ENCODE peak calls at places on chromosomes 12 and 14, in five cellular contexts. One of them, this sample, is unnamed.

GRCh38 chr14:90034156-90034555 is 27.6 kb upstream of the KCNK13 start:
- DNase-seq in osteocyte: no peak
- DNase-seq in thoracic aorta: no peak
- DNase-seq in HepG2: no peak
- DNase-seq in osteoblast: no peak
- DNase-seq in this sample: no peak

GRCh38 chr12:100504820-100505219 is 31.2 kb downstream of the NR1H4 start:
- DNase-seq in osteocyte: no peak
- DNase-seq in osteoblast: no peak
- DNase-seq in thoracic aorta: no peak
- DNase-seq in HepG2: no peak
- DNase-seq in this sample: no peak

GRCh38 chr12:123150804-123151678 is at the start of gene PITPNM2:
- DNase-seq in thoracic aorta: no peak
- DNase-seq in osteoblast: peak
- DNase-seq in osteocyte: peak
- DNase-seq in HepG2: no peak
- DNase-seq in this sample: peak

GRCh38 chr12:38911611-38912010 is 6.2 kb upstream of the CPNE8 start:
- DNase-seq in osteocyte: no peak
- DNase-seq in thoracic aorta: no peak
- DNase-seq in HepG2: no peak
- DNase-seq in osteoblast: no peak
- DNase-seq in this sample: peak

GRCh38 chr14:68111733-68112270 is 292.2 kb downstream of the RAD51B start:
- DNase-seq in HepG2: no peak
- DNase-seq in osteoblast: no peak
- DNase-seq in thoracic aorta: no peak
- DNase-seq in osteocyte: no peak
- DNase-seq in this sample: no peak

GRCh38 chr12:128459067-128459466 is 192.1 kb downstream of the TMEM132C start:
- DNase-seq in HepG2: no peak
- DNase-seq in thoracic aorta: no peak
- DNase-seq in osteoblast: no peak
- DNase-seq in osteocyte: no peak
- DNase-seq in this sample: no peak

GRCh38 chr12:4270670-4271432 is 2.7 kb upstream of the CCND2 start:
- DNase-seq in osteoblast: no peak
- DNase-seq in HepG2: no peak
- DNase-seq in thoracic aorta: no peak
- DNase-seq in osteocyte: peak
- DNase-seq in this sample: peak

GRCh38 chr14:51610766-51611165 is 40.9 kb upstream of the FRMD6 start:
- DNase-seq in thoracic aorta: no peak
- DNase-seq in osteocyte: no peak
- DNase-seq in HepG2: no peak
- DNase-seq in osteoblast: no peak
- DNase-seq in this sample: no peak

GRCh38 chr14:94671870-94672444 is 59.8 kb downstream of the SERPINA3 start:
- DNase-seq in osteoblast: no peak
- DNase-seq in osteocyte: peak
- DNase-seq in HepG2: peak
- DNase-seq in thoracic aorta: no peak
- DNase-seq in this sample: no peak

GRCh38 chr14:34250959-34251358 is 211.1 kb downstream of the SPTSSA start:
- DNase-seq in osteocyte: no peak
- DNase-seq in osteoblast: no peak
- DNase-seq in HepG2: no peak
- DNase-seq in thoracic aorta: no peak
- DNase-seq in this sample: no peak

GRCh38 chr12:102120886-102121285 is 903 bp downstream of the PARPBP start:
- DNase-seq in osteoblast: peak
- DNase-seq in thoracic aorta: no peak
- DNase-seq in HepG2: peak
- DNase-seq in osteocyte: no peak
- DNase-seq in this sample: peak

GRCh38 chr14:38208825-38209562 is 1.3 kb downstream of the SSTR1 start:
- DNase-seq in osteoblast: peak
- DNase-seq in HepG2: peak
- DNase-seq in osteocyte: no peak
- DNase-seq in thoracic aorta: no peak
- DNase-seq in this sample: no peak

GRCh38 chr12:32171211-32171610 is 64.6 kb downstream of the BICD1 start:
- DNase-seq in thoracic aorta: no peak
- DNase-seq in HepG2: no peak
- DNase-seq in osteoblast: no peak
- DNase-seq in osteocyte: no peak
- DNase-seq in this sample: no peak

GRCh38 chr12:210277-211141 is 3.4 kb downstream of the SLC6A12 start:
- DNase-seq in HepG2: peak
- DNase-seq in osteocyte: no peak
- DNase-seq in thoracic aorta: no peak
- DNase-seq in osteoblast: no peak
- DNase-seq in this sample: no peak

GRCh38 chr12:128190614-128191013 is 76.4 kb upstream of the TMEM132C start:
- DNase-seq in HepG2: no peak
- DNase-seq in osteoblast: no peak
- DNase-seq in thoracic aorta: no peak
- DNase-seq in osteocyte: no peak
- DNase-seq in this sample: no peak

GRCh38 chr12:13162904-13163303 is 33.6 kb upstream of the EMP1 start:
- DNase-seq in osteocyte: no peak
- DNase-seq in osteoblast: no peak
- DNase-seq in thoracic aorta: no peak
- DNase-seq in HepG2: no peak
- DNase-seq in this sample: no peak

GRCh38 chr12:13164859-13165577 is 31.5 kb upstream of the EMP1 start:
- DNase-seq in HepG2: no peak
- DNase-seq in thoracic aorta: no peak
- DNase-seq in osteoblast: no peak
- DNase-seq in osteocyte: no peak
- DNase-seq in this sample: no peak

GRCh38 chr12:13164271-13164670 is 32.3 kb upstream of the EMP1 start:
- DNase-seq in osteoblast: no peak
- DNase-seq in HepG2: no peak
- DNase-seq in osteocyte: no peak
- DNase-seq in thoracic aorta: no peak
- DNase-seq in this sample: no peak

GRCh38 chr12:13163868-13164267 is 32.7 kb upstream of the EMP1 start:
- DNase-seq in thoracic aorta: no peak
- DNase-seq in HepG2: no peak
- DNase-seq in osteoblast: no peak
- DNase-seq in osteocyte: no peak
- DNase-seq in this sample: no peak

GRCh38 chr12:13161172-13161571 is 35.4 kb upstream of the EMP1 start:
- DNase-seq in HepG2: no peak
- DNase-seq in thoracic aorta: no peak
- DNase-seq in osteocyte: no peak
- DNase-seq in osteoblast: no peak
- DNase-seq in this sample: no peak
- TF ChIP-seq CTCF in HepG2: no peak
- TF ChIP-seq CTCF in thoracic aorta: no peak
- TF ChIP-seq CTCF in osteocyte: peak
- TF ChIP-seq CTCF in osteoblast: peak
- TF ChIP-seq CTCF in this sample: no peak

GRCh38 chr12:132341318-132342050 is 12.1 kb upstream of the GALNT9 start:
- DNase-seq in HepG2: no peak
- DNase-seq in osteocyte: no peak
- DNase-seq in osteoblast: no peak
- DNase-seq in thoracic aorta: no peak
- DNase-seq in this sample: no peak

GRCh38 chr12:132342828-132343227 is 13.4 kb upstream of the GALNT9 start:
- DNase-seq in osteocyte: no peak
- DNase-seq in osteoblast: no peak
- DNase-seq in thoracic aorta: no peak
- DNase-seq in HepG2: no peak
- DNase-seq in this sample: no peak

GRCh38 chr12:132344181-132344580 is 14.8 kb upstream of the GALNT9 start:
- DNase-seq in osteoblast: no peak
- DNase-seq in osteocyte: no peak
- DNase-seq in HepG2: no peak
- DNase-seq in thoracic aorta: no peak
- DNase-seq in this sample: no peak

GRCh38 chr12:132343294-132343972 is 14.0 kb upstream of the GALNT9 start:
- DNase-seq in HepG2: no peak
- DNase-seq in osteoblast: no peak
- DNase-seq in thoracic aorta: no peak
- DNase-seq in osteocyte: no peak
- DNase-seq in this sample: no peak

DNA sequence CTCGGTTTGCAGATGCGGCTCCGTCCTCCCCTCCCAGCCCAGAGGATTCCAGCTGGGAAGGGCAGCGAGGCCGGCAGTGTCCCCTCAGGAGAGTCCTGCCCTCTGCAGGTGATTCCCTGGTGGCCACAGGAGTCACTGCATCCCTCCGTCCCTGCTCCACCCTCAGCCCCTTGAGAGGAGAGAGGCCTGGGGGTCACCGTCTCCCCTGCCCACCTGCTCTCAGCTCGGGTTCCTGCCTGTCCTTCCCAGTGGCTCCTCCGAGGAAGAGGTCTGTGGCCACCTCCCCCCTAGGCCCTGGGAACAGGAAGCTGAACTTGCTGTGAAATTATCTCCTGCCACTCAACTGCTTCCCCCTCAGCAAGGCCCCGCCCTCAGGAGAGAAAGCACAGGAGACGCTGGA is 12.9 kb upstream of the GALNT9 start:
- DNase-seq in thoracic aorta: no peak
- DNase-seq in osteoblast: no peak
- DNase-seq in osteocyte: no peak
- DNase-seq in HepG2: peak
- DNase-seq in this sample: no peak
- TF ChIP-seq CTCF in thoracic aorta: no peak
- TF ChIP-seq CTCF in osteoblast: no peak
- TF ChIP-seq CTCF in osteocyte: no peak
- TF ChIP-seq CTCF in HepG2: peak
- TF ChIP-seq CTCF in this sample: no peak

GRCh38 chr12:49298160-49298559 is 3.2 kb downstream of the PRPH start:
- DNase-seq in osteocyte: no peak
- DNase-seq in thoracic aorta: no peak
- DNase-seq in osteoblast: peak
- DNase-seq in HepG2: no peak
- DNase-seq in this sample: peak
- TF ChIP-seq CTCF in osteocyte: peak
- TF ChIP-seq CTCF in thoracic aorta: no peak
- TF ChIP-seq CTCF in osteoblast: no peak
- TF ChIP-seq CTCF in HepG2: peak
- TF ChIP-seq CTCF in this sample: no peak

DNA sequence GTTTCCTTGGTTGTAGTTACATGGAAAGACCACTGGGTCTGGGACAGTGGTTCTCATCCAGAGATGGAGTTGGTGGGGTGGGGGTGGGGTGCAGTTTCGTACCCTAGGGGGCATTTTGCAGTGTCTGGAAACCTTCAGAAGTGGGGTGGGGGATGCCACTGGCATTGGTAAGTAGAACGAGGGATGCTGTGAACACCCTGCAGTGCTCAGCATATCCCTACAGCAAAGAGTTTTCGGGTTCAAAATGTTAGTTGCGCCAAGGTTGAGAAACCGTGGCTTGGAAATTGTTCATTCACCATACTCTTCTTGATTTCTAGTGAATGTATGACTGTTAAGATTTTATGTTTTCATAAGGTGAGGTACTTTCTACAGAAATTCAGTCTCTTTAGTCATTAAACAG is 28.7 kb downstream of the TRAF3 start:
- DNase-seq in HepG2: no peak
- DNase-seq in osteocyte: no peak
- DNase-seq in osteoblast: no peak
- DNase-seq in thoracic aorta: no peak
- DNase-seq in this sample: no peak
- TF ChIP-seq CTCF in HepG2: no peak
- TF ChIP-seq CTCF in osteocyte: no peak
- TF ChIP-seq CTCF in osteoblast: no peak
- TF ChIP-seq CTCF in thoracic aorta: no peak
- TF ChIP-seq CTCF in this sample: no peak

GRCh38 chr12:81797100-81797499 is 38.0 kb upstream of the PPFIA2 start:
- DNase-seq in osteocyte: no peak
- DNase-seq in HepG2: peak
- DNase-seq in thoracic aorta: no peak
- DNase-seq in osteoblast: no peak
- DNase-seq in this sample: no peak
- TF ChIP-seq CTCF in osteocyte: peak
- TF ChIP-seq CTCF in HepG2: no peak
- TF ChIP-seq CTCF in thoracic aorta: no peak
- TF ChIP-seq CTCF in osteoblast: peak
- TF ChIP-seq CTCF in this sample: no peak

DNA sequence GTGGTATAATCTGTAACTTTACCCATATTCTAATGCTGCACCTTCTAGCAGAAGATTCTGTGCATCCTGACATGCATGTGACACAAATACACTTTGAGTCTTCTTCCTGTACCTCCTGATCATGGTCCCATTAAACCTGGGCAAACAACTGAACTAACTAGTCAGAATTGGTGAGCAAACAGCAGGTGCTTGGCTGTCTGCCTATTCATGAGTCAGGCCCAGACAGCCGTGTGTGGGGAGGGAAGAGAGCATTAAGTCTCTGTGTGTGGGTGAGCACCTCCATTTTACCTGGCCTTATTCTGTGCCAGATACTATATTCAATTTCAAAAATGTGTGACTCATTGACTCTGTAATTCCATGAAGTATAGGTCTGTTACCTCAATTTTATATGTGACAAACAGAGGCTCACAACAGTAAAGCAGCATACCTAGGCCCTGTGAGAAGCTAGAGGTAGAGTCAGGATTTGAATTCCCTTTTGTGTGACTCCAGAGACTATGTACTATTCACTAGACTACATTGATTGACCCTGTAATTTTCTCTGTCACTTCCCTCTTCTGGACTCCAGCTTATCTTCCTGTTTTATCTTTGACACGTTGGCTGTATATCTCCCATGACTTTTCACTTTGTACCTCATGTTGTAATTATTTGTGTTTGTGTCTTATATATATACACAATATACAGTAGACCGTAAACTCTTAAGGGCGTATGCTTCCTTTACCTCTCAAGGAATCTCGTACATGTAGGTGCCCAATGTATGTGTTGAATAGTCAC is 32.2 kb downstream of the SUSD6 start:
- DNase-seq in osteoblast: peak
- DNase-seq in thoracic aorta: no peak
- DNase-seq in osteocyte: no peak
- DNase-seq in HepG2: peak
- DNase-seq in this sample: no peak
- TF ChIP-seq CTCF in osteoblast: no peak
- TF ChIP-seq CTCF in thoracic aorta: no peak
- TF ChIP-seq CTCF in osteocyte: no peak
- TF ChIP-seq CTCF in HepG2: no peak
- TF ChIP-seq CTCF in this sample: no peak

GRCh38 chr14:30657606-30658163 is 35.6 kb downstream of the SCFD1 start:
- DNase-seq in osteoblast: no peak
- DNase-seq in osteocyte: no peak
- DNase-seq in HepG2: peak
- DNase-seq in thoracic aorta: no peak
- DNase-seq in this sample: no peak
- TF ChIP-seq CTCF in osteoblast: peak
- TF ChIP-seq CTCF in osteocyte: peak
- TF ChIP-seq CTCF in HepG2: peak
- TF ChIP-seq CTCF in thoracic aorta: peak
- TF ChIP-seq CTCF in this sample: no peak

This sample was measured in GM20000.